ENCODE peak calls at places on chromosomes 5 and 9, in nine cellular contexts. Q, R, A, T, L, J, W, D and V are unnamed samples.
A peak's percentile ranks its signal among the peaks of the same experiment; 100 is the strongest.

GRCh38 chr9:87722393-87722792 is 3.5 kb upstream of the CTSL start:
- DNase-seq in Q (no peak), R (no peak), A (no peak), T (no peak), L (no peak), J (no peak), W (no peak), D (no peak), V (no peak)

GRCh38 chr9:136196465-136197371 is 8.2 kb downstream of the LHX3 start:
- DNase-seq in Q (no peak), R (no peak), A (no peak), T (peak; percentile 64), L (no peak), J (no peak), W (no peak), D (no peak), V (no peak)

GRCh38 chr5:64458948-64459347 is 46.9 kb upstream of the RGS7BP start:
- DNase-seq in Q (no peak), R (no peak), A (no peak), T (no peak), L (no peak), J (no peak), W (no peak), D (no peak), V (no peak)

GRCh38 chr5:171521219-171521633 is 101.8 kb downstream of the FGF18 start:
- DNase-seq in Q (peak; percentile 32), R (peak; percentile 82), A (peak; percentile 76), T (peak; percentile 83), L (no peak), J (peak; percentile 92), W (peak; percentile 30), D (peak; percentile 88), V (no peak)

GRCh38 chr5:180352116-180352975 is 790 bp downstream of the GFPT2 start:
- DNase-seq in Q (no peak), R (peak; percentile 54), A (no peak), T (peak; percentile 78), L (no peak), J (peak; percentile 63), W (peak; percentile 76), D (peak; percentile 61), V (no peak)

GRCh38 chr9:85321561-85321960 is 420.2 kb downstream of the AGTPBP1 start:
- DNase-seq in Q (no peak), R (no peak), A (no peak), T (no peak), L (no peak), J (no peak), W (no peak), D (no peak), V (no peak)

GRCh38 chr5:159786901-159787691 is 129.2 kb upstream of the ADRA1B start:
- DNase-seq in Q (no peak), R (peak; percentile 29), A (no peak), T (no peak), L (no peak), J (peak; percentile 98), W (no peak), D (no peak), V (no peak)

GRCh38 chr9:92807757-92808725 is 43.4 kb upstream of the BICD2 start:
- DNase-seq in Q (no peak), R (no peak), A (no peak), T (peak; percentile 71), L (no peak), J (no peak), W (peak; percentile 36), D (no peak), V (no peak)

GRCh38 chr5:93583799-93584530 is 943 bp downstream of the NR2F1 start:
- DNase-seq in Q (peak; percentile 56), R (peak; percentile 56), A (peak; percentile 56), T (peak; percentile 81), L (no peak), J (peak; percentile 47), W (peak; percentile 89), D (peak; percentile 79), V (no peak)

GRCh38 chr9:108468364-108468763 is 387.4 kb downstream of the ACTL7B start:
- DNase-seq in Q (peak; percentile 36), R (peak; percentile 49), A (peak; percentile 49), T (peak; percentile 87), L (peak; percentile 35), J (no peak), W (peak; percentile 48), D (peak; percentile 79), V (peak; percentile 55)

GRCh38 chr9:2493106-2493505 is 128.5 kb upstream of the VLDLR start:
- DNase-seq in Q (no peak), R (peak; percentile 36), A (no peak), T (no peak), L (no peak), J (peak; percentile 82), W (no peak), D (no peak), V (no peak)

GRCh38 chr5:83374547-83374946 is 97.0 kb upstream of the VCAN start:
- DNase-seq in Q (no peak), R (peak; percentile 40), A (no peak), T (no peak), L (no peak), J (peak; percentile 79), W (no peak), D (no peak), V (no peak)

GRCh38 chr9:18910435-18910834 is 122.6 kb downstream of the SAXO1 start:
- DNase-seq in Q (no peak), R (peak; percentile 10), A (no peak), T (no peak), L (no peak), J (peak; percentile 15), W (no peak), D (no peak), V (no peak)

GRCh38 chr9:79325501-79325900 is 246.3 kb upstream of the TLE4 start:
- DNase-seq in Q (peak; percentile 8), R (no peak), A (no peak), T (no peak), L (no peak), J (no peak), W (no peak), D (no peak), V (no peak)

GRCh38 chr9:121876658-121877271 is 216.3 kb downstream of the TTLL11 start:
- DNase-seq in Q (no peak), R (no peak), A (no peak), T (peak; percentile 36), L (no peak), J (peak; percentile 66), W (no peak), D (no peak), V (no peak)

GRCh38 chr5:16768184-16768583 is 151.4 kb upstream of the RETREG1 start:
- DNase-seq in Q (no peak), R (no peak), A (no peak), T (no peak), L (no peak), J (no peak), W (no peak), D (no peak), V (no peak)

GRCh38 chr5:1748845-1749244 is 50.8 kb downstream of the MRPL36 start:
- DNase-seq in Q (no peak), R (no peak), A (no peak), T (no peak), L (no peak), J (no peak), W (no peak), D (no peak), V (no peak)
- H3K27ac ChIP-seq in Q (no peak overlapping the region), R (no peak overlapping the region), A (no peak overlapping the region), T (no peak overlapping the region), L (no peak overlapping the region), J (no peak overlapping the region), W (no peak overlapping the region), D (no peak overlapping the region), V (no peak overlapping the region)

DNA sequence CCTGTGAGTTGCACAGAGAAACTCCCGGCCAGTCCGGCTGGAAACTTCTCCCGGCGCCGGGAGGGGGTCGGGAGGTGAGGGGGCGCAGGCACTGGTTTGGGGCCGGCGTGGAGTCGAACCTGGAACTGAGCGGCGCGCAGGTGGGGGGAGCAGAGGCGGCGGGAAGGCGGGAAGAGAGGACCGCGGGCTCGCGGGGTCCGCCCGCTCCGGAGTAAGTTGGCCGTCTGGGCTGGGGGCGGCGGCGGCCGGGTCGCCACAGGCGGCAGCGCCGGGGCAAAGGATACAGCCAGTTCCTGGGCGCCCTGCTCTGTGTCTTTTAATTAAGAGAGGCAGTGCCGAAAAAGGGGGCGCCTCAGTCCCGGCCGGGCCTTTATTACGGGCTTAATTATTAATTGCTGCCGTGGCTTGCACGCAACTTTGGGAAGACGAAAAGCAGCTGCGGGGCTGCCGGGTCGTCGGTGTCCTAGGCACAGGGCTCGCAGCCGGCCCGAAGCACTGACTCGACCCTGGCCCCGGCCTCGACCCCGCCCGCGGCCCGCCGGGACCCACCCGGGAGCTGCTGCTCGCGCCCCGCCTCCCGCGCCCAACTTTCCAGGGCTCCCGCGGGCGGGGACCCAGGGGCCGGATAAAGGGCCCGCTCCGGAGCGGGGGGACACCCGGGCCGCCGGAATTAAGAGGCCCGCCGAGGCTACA is 1.1 kb downstream of the NTNG2 start:
- DNase-seq in Q (no peak), R (no peak), A (no peak), T (peak; percentile 65), L (no peak), J (no peak), W (peak; percentile 51), D (no peak), V (no peak)
- H3K9ac ChIP-seq in Q (no peak overlapping the region), R (peak overlapping the region; percentile 51), A (no peak overlapping the region), T (no peak overlapping the region), L (no peak overlapping the region), J (no peak overlapping the region), W (no peak overlapping the region), D (no peak overlapping the region), V (no peak overlapping the region)

DNA sequence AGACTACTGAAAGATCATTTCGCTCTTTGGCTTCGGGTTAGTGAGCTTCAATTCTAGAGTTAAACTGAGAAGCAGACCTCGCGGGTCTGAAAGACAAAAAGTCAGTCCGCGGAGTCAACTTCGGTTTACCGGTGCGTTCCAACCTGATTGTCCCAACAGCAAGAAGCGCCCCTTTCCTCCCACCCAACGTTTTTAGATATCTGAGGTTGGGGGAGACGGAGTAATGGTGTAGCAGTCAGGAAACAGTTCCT is 815 bp upstream of the ISL1 start:
- DNase-seq in Q (no peak), R (no peak), A (no peak), T (no peak), L (no peak), J (no peak), W (no peak), D (peak; percentile 72), V (no peak)
- H3K27ac ChIP-seq in Q (no peak overlapping the region), R (no peak overlapping the region), A (no peak overlapping the region), T (no peak overlapping the region), L (no peak overlapping the region), J (no peak overlapping the region), W (no peak overlapping the region), D (no peak overlapping the region), V (peak overlapping the region; percentile 52)

DNA sequence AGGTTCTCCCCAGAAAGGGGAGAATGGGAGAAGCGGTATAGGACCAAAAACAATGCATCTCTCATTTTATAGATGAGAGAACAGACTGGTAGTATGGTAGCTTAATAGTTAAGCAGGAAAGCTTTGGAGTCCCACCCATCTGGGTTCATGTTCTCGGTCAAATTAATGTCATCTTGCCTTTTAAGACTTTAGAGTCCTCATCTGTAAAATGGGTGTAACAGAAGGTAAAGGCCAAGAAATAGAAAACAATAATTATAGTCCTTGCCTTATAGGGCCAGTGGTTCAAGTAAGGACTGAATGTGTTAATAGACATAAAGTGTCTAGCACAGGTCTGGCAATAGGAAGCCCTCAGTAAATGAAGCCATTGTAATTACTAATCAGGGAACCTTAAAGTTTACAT is 16.4 kb downstream of the SMIM3 start:
- DNase-seq in Q (no peak), R (no peak), A (no peak), T (no peak), L (no peak), J (no peak), W (no peak), D (no peak), V (no peak)
- H3K9ac ChIP-seq in Q (no peak overlapping the region), R (no peak overlapping the region), A (no peak overlapping the region), T (no peak overlapping the region), L (no peak overlapping the region), J (no peak overlapping the region), W (no peak overlapping the region), D (no peak overlapping the region), V (no peak overlapping the region)